ENCODE peak calls at places on chromosomes 5 and 9, in four cellular contexts. One of them, this sample, is unnamed.

GRCh38 chr9:95189230-95190098 is 128.0 kb downstream of the FANCC start:
- DNase-seq in germinal center: no peak
- DNase-seq in nephron progenitor cell: no peak
- DNase-seq in transverse colon: no peak
- DNase-seq in this sample: peak; percentile 71

GRCh38 chr5:127599847-127600246 is 49.0 kb upstream of the CTXN3 start:
- DNase-seq in germinal center: no peak
- DNase-seq in nephron progenitor cell: no peak
- DNase-seq in transverse colon: no peak
- DNase-seq in this sample: peak; percentile 67

GRCh38 chr5:137945825-137946224 is 56.6 kb downstream of the PKD2L2 start:
- DNase-seq in germinal center: no peak
- DNase-seq in nephron progenitor cell: no peak
- DNase-seq in transverse colon: no peak
- DNase-seq in this sample: no peak

GRCh38 chr5:96259211-96259772 is 173.8 kb downstream of the PCSK1 start:
- DNase-seq in germinal center: no peak
- DNase-seq in nephron progenitor cell: no peak
- DNase-seq in transverse colon: no peak
- DNase-seq in this sample: no peak

GRCh38 chr9:34989946-34990635 is 546 bp downstream of the DNAJB5 start:
- DNase-seq in germinal center: peak; percentile 48
- DNase-seq in nephron progenitor cell: peak; percentile 78
- DNase-seq in transverse colon: peak; percentile 63
- DNase-seq in this sample: peak; percentile 87

GRCh38 chr9:96781552-96781951 is 3.7 kb upstream of the ZNF510 start:
- DNase-seq in germinal center: no peak
- DNase-seq in nephron progenitor cell: no peak
- DNase-seq in transverse colon: no peak
- DNase-seq in this sample: no peak

GRCh38 chr5:120463991-120464626 is at the start of gene PRR16:
- DNase-seq in germinal center: peak; percentile 46
- DNase-seq in nephron progenitor cell: peak; percentile 76
- DNase-seq in transverse colon: peak; percentile 13
- DNase-seq in this sample: peak; percentile 64

GRCh38 chr9:121322037-121322736 is 47.9 kb downstream of the STOM start:
- DNase-seq in germinal center: no peak
- DNase-seq in nephron progenitor cell: no peak
- DNase-seq in transverse colon: no peak
- DNase-seq in this sample: no peak

GRCh38 chr5:5523066-5523505 is 100.6 kb downstream of the ICE1 start:
- DNase-seq in germinal center: no peak
- DNase-seq in nephron progenitor cell: no peak
- DNase-seq in transverse colon: no peak
- DNase-seq in this sample: no peak

GRCh38 chr5:125346316-125346715 is 599.9 kb upstream of the ZNF608 start:
- DNase-seq in germinal center: no peak
- DNase-seq in nephron progenitor cell: no peak
- DNase-seq in transverse colon: no peak
- DNase-seq in this sample: no peak

GRCh38 chr5:150317048-150318003 is 14.6 kb upstream of the ARSI start:
- DNase-seq in germinal center: no peak
- DNase-seq in nephron progenitor cell: peak; percentile 44
- DNase-seq in transverse colon: no peak
- DNase-seq in this sample: no peak

GRCh38 chr5:151158287-151158661 is 695 bp upstream of the ANXA6 start:
- DNase-seq in germinal center: no peak
- DNase-seq in nephron progenitor cell: no peak
- DNase-seq in transverse colon: no peak
- DNase-seq in this sample: no peak

GRCh38 chr9:35112257-35113020 is 3.2 kb downstream of the ATOSB start:
- DNase-seq in germinal center: no peak
- DNase-seq in nephron progenitor cell: no peak
- DNase-seq in transverse colon: peak; percentile 40
- DNase-seq in this sample: no peak

GRCh38 chr9:127724012-127724411 is 8.1 kb downstream of the TTC16 start:
- DNase-seq in germinal center: no peak
- DNase-seq in nephron progenitor cell: no peak
- DNase-seq in transverse colon: peak; percentile 34
- DNase-seq in this sample: no peak

GRCh38 chr5:79107020-79107796 is 4.4 kb upstream of the BHMT start:
- DNase-seq in germinal center: no peak
- DNase-seq in nephron progenitor cell: no peak
- DNase-seq in transverse colon: no peak
- DNase-seq in this sample: no peak

GRCh38 chr9:2255128-2255527 is 240.0 kb downstream of the SMARCA2 start:
- DNase-seq in germinal center: no peak
- DNase-seq in nephron progenitor cell: no peak
- DNase-seq in transverse colon: no peak
- DNase-seq in this sample: no peak

GRCh38 chr5:55096860-55097259 is 5.6 kb upstream of the GZMA start:
- DNase-seq in germinal center: no peak
- DNase-seq in nephron progenitor cell: no peak
- DNase-seq in transverse colon: peak; percentile 11
- DNase-seq in this sample: no peak

GRCh38 chr9:89463986-89464901 is 33.7 kb downstream of the SEMA4D start:
- DNase-seq in germinal center: no peak
- DNase-seq in nephron progenitor cell: no peak
- DNase-seq in transverse colon: peak; percentile 76
- DNase-seq in this sample: peak; percentile 52

GRCh38 chr9:83508072-83508471 is 30.1 kb downstream of the FRMD3 start:
- DNase-seq in germinal center: no peak
- DNase-seq in nephron progenitor cell: no peak
- DNase-seq in transverse colon: no peak
- DNase-seq in this sample: no peak

GRCh38 chr5:145846087-145846486 is 10.9 kb upstream of the PRELID2 start:
- DNase-seq in germinal center: no peak
- DNase-seq in nephron progenitor cell: no peak
- DNase-seq in transverse colon: no peak
- DNase-seq in this sample: no peak

GRCh38 chr5:18220631-18221030 is 586.4 kb downstream of the TAF11L14 start:
- DNase-seq in germinal center: no peak
- DNase-seq in nephron progenitor cell: no peak
- DNase-seq in transverse colon: no peak
- DNase-seq in this sample: no peak

GRCh38 chr5:134525687-134526482 is 415 bp downstream of the JADE2 start:
- DNase-seq in germinal center: peak; percentile 72
- DNase-seq in nephron progenitor cell: peak; percentile 71
- DNase-seq in transverse colon: peak; percentile 76
- DNase-seq in this sample: peak; percentile 91

GRCh38 chr5:157047898-157048297 is 11.0 kb downstream of the HAVCR1 start:
- DNase-seq in germinal center: no peak
- DNase-seq in nephron progenitor cell: no peak
- DNase-seq in transverse colon: no peak
- DNase-seq in this sample: no peak

GRCh38 chr5:10507575-10508024 is 56.3 kb upstream of the ANKRD33B start:
- DNase-seq in germinal center: no peak
- DNase-seq in nephron progenitor cell: peak; percentile 39
- DNase-seq in transverse colon: no peak
- DNase-seq in this sample: no peak

GRCh38 chr5:174608631-174609097 is 115.7 kb upstream of the MSX2 start:
- DNase-seq in germinal center: no peak
- DNase-seq in nephron progenitor cell: peak; percentile 34
- DNase-seq in transverse colon: peak; percentile 20
- DNase-seq in this sample: peak; percentile 70

GRCh38 chr5:33272288-33272687 is 168.5 kb upstream of the TARS1 start:
- DNase-seq in germinal center: no peak
- DNase-seq in nephron progenitor cell: no peak
- DNase-seq in transverse colon: no peak
- DNase-seq in this sample: no peak

GRCh38 chr5:172881691-172882370 is 47.8 kb downstream of the ERGIC1 start:
- DNase-seq in germinal center: no peak
- DNase-seq in nephron progenitor cell: no peak
- DNase-seq in transverse colon: no peak
- DNase-seq in this sample: no peak

GRCh38 chr5:174935854-174936474 is 211.6 kb downstream of the MSX2 start:
- DNase-seq in germinal center: peak; percentile 33
- DNase-seq in nephron progenitor cell: peak; percentile 83
- DNase-seq in transverse colon: peak; percentile 35
- DNase-seq in this sample: peak; percentile 72

GRCh38 chr9:98342103-98342818 is 86.8 kb upstream of the TBC1D2 start:
- DNase-seq in germinal center: no peak
- DNase-seq in nephron progenitor cell: no peak
- DNase-seq in transverse colon: no peak
- DNase-seq in this sample: no peak

GRCh38 chr5:126056851-126057622 is 366.2 kb upstream of the GRAMD2B start:
- DNase-seq in germinal center: no peak
- DNase-seq in nephron progenitor cell: no peak
- DNase-seq in transverse colon: no peak
- DNase-seq in this sample: no peak

GRCh38 chr9:33177633-33178032 is 10.5 kb upstream of the B4GALT1 start:
- DNase-seq in germinal center: no peak
- DNase-seq in nephron progenitor cell: no peak
- DNase-seq in transverse colon: no peak
- DNase-seq in this sample: no peak

GRCh38 chr9:93644397-93645088 is 68.2 kb downstream of the PHF2 start:
- DNase-seq in germinal center: no peak
- DNase-seq in nephron progenitor cell: no peak
- DNase-seq in transverse colon: peak; percentile 3
- DNase-seq in this sample: peak; percentile 55

GRCh38 chr5:72397836-72398235 is 77.7 kb downstream of the PTCD2 start:
- DNase-seq in germinal center: no peak
- DNase-seq in nephron progenitor cell: no peak
- DNase-seq in transverse colon: no peak
- DNase-seq in this sample: no peak

GRCh38 chr5:106267256-106267655 is 1403.5 kb downstream of the EFNA5 start:
- DNase-seq in germinal center: no peak
- DNase-seq in nephron progenitor cell: no peak
- DNase-seq in transverse colon: no peak
- DNase-seq in this sample: no peak

GRCh38 chr5:124052201-124052600 is 540.2 kb downstream of the CSNK1G3 start:
- DNase-seq in germinal center: no peak
- DNase-seq in nephron progenitor cell: no peak
- DNase-seq in transverse colon: no peak
- DNase-seq in this sample: no peak

GRCh38 chr9:113152699-113153098 is 1.9 kb downstream of the SLC31A2 start:
- DNase-seq in germinal center: no peak
- DNase-seq in nephron progenitor cell: no peak
- DNase-seq in transverse colon: no peak
- DNase-seq in this sample: no peak

GRCh38 chr9:127519301-127520166 is 68.2 kb downstream of the LRSAM1 start:
- DNase-seq in germinal center: no peak
- DNase-seq in nephron progenitor cell: peak; percentile 31
- DNase-seq in transverse colon: no peak
- DNase-seq in this sample: no peak

GRCh38 chr5:124746916-124747769 is 704 bp upstream of the ZNF608 start:
- DNase-seq in germinal center: peak; percentile 65
- DNase-seq in nephron progenitor cell: peak; percentile 77
- DNase-seq in transverse colon: peak; percentile 83
- DNase-seq in this sample: peak; percentile 90

This sample was measured in sigmoid colon.